ENCODE peak calls at places on chromosomes 6 and 20, in four cellular contexts. One of them, this sample, is unnamed.

GRCh38 chr20:63703471-63703975 is 4.3 kb downstream of the ARFRP1 start:
- DNase-seq in psoas muscle: peak; percentile 55
- DNase-seq in cardiac muscle cell: no peak
- DNase-seq in aorta: peak; percentile 44
- DNase-seq in this sample: no peak

GRCh38 chr6:138346302-138347195 is 31.2 kb upstream of the SMIM28 start:
- DNase-seq in psoas muscle: no peak
- DNase-seq in cardiac muscle cell: peak; percentile 51
- DNase-seq in aorta: no peak
- DNase-seq in this sample: no peak

GRCh38 chr6:71733970-71734899 is 152.1 kb upstream of the RIMS1 start:
- DNase-seq in psoas muscle: no peak
- DNase-seq in aorta: no peak
- DNase-seq in cardiac muscle cell: no peak
- DNase-seq in this sample: no peak

GRCh38 chr20:63576311-63576710 is 2.3 kb upstream of the HELZ2 start:
- DNase-seq in cardiac muscle cell: no peak
- DNase-seq in psoas muscle: no peak
- DNase-seq in aorta: no peak
- DNase-seq in this sample: no peak

GRCh38 chr6:28336284-28337024 is 506 bp upstream of the ZSCAN31 start:
- DNase-seq in aorta: no peak
- DNase-seq in cardiac muscle cell: peak; percentile 58
- DNase-seq in psoas muscle: no peak
- DNase-seq in this sample: no peak

GRCh38 chr6:158018851-158019361 is 37.2 kb downstream of the SYNJ2 start:
- DNase-seq in cardiac muscle cell: peak; percentile 63
- DNase-seq in aorta: no peak
- DNase-seq in psoas muscle: no peak
- DNase-seq in this sample: no peak

GRCh38 chr20:25220021-25220730 is 24.7 kb downstream of the ENTPD6 start:
- DNase-seq in aorta: no peak
- DNase-seq in psoas muscle: no peak
- DNase-seq in cardiac muscle cell: peak; percentile 13
- DNase-seq in this sample: no peak

GRCh38 chr6:161276605-161277155 is 2.8 kb upstream of the AGPAT4 start:
- DNase-seq in psoas muscle: no peak
- DNase-seq in aorta: no peak
- DNase-seq in cardiac muscle cell: no peak
- DNase-seq in this sample: no peak

GRCh38 chr6:134640229-134640628 is 309.7 kb downstream of the ALDH8A1 start:
- DNase-seq in psoas muscle: no peak
- DNase-seq in cardiac muscle cell: no peak
- DNase-seq in aorta: no peak
- DNase-seq in this sample: no peak

GRCh38 chr6:106134906-106135634 is 48.9 kb downstream of the PRDM1 start:
- DNase-seq in aorta: no peak
- DNase-seq in psoas muscle: peak; percentile 60
- DNase-seq in cardiac muscle cell: no peak
- DNase-seq in this sample: no peak

GRCh38 chr6:160355001-160355400 is 6.8 kb downstream of the SLC22A3 start:
- DNase-seq in cardiac muscle cell: peak; percentile 69
- DNase-seq in aorta: no peak
- DNase-seq in psoas muscle: no peak
- DNase-seq in this sample: no peak

GRCh38 chr6:26457407-26457795 is 354 bp upstream of the BTN2A1 start:
- DNase-seq in cardiac muscle cell: no peak
- DNase-seq in psoas muscle: peak; percentile 56
- DNase-seq in aorta: peak; percentile 58
- DNase-seq in this sample: peak; percentile 12

GRCh38 chr6:47414517-47415167 is 62.9 kb upstream of the CD2AP start:
- DNase-seq in cardiac muscle cell: peak; percentile 49
- DNase-seq in aorta: no peak
- DNase-seq in psoas muscle: no peak
- DNase-seq in this sample: no peak

GRCh38 chr6:84766118-84766683 is 1.8 kb upstream of the TBX18 start:
- DNase-seq in aorta: no peak
- DNase-seq in psoas muscle: peak; percentile 50
- DNase-seq in cardiac muscle cell: peak; percentile 76
- DNase-seq in this sample: no peak

GRCh38 chr6:84764332-84765049 is at the start of gene TBX18:
- DNase-seq in cardiac muscle cell: peak; percentile 100
- DNase-seq in psoas muscle: peak; percentile 93
- DNase-seq in aorta: peak; percentile 97
- DNase-seq in this sample: peak; percentile 8

GRCh38 chr6:56259163-56259562 is 11.8 kb upstream of the COL21A1 start:
- DNase-seq in cardiac muscle cell: peak; percentile 47
- DNase-seq in aorta: no peak
- DNase-seq in psoas muscle: no peak
- DNase-seq in this sample: no peak

GRCh38 chr20:49306903-49307336 is 29.1 kb upstream of the ZNFX1 start:
- DNase-seq in aorta: no peak
- DNase-seq in cardiac muscle cell: no peak
- DNase-seq in psoas muscle: no peak
- DNase-seq in this sample: no peak

GRCh38 chr20:61589055-61589385 is 337.0 kb downstream of the CDH4 start:
- DNase-seq in aorta: no peak
- DNase-seq in cardiac muscle cell: peak; percentile 62
- DNase-seq in psoas muscle: no peak
- DNase-seq in this sample: no peak

GRCh38 chr20:23880426-23880825 is 878 bp upstream of the CST5 start:
- DNase-seq in cardiac muscle cell: no peak
- DNase-seq in psoas muscle: no peak
- DNase-seq in aorta: no peak
- DNase-seq in this sample: no peak

GRCh38 chr20:45010399-45010828 is 44.1 kb downstream of the STK4 start:
- DNase-seq in psoas muscle: no peak
- DNase-seq in aorta: no peak
- DNase-seq in cardiac muscle cell: peak; percentile 43
- DNase-seq in this sample: no peak

GRCh38 chr20:32524871-32525501 is 60.1 kb downstream of the NOL4L start:
- DNase-seq in cardiac muscle cell: no peak
- DNase-seq in psoas muscle: peak; percentile 80
- DNase-seq in aorta: peak; percentile 92
- DNase-seq in this sample: peak; percentile 96

GRCh38 chr20:9177278-9177677 is 108.4 kb downstream of the PLCB4 start:
- DNase-seq in aorta: no peak
- DNase-seq in cardiac muscle cell: no peak
- DNase-seq in psoas muscle: no peak
- DNase-seq in this sample: no peak

GRCh38 chr6:73580247-73581149 is 59.7 kb upstream of the EEF1A1 start:
- DNase-seq in aorta: peak; percentile 92
- DNase-seq in psoas muscle: peak; percentile 86
- DNase-seq in cardiac muscle cell: peak; percentile 97
- DNase-seq in this sample: peak; percentile 55

GRCh38 chr6:72621243-72622093 is at the start of gene KCNQ5:
- DNase-seq in aorta: peak; percentile 46
- DNase-seq in psoas muscle: peak; percentile 70
- DNase-seq in cardiac muscle cell: peak; percentile 27
- DNase-seq in this sample: no peak

GRCh38 chr6:1502041-1502440 is 107.7 kb upstream of the FOXC1 start:
- DNase-seq in psoas muscle: no peak
- DNase-seq in aorta: no peak
- DNase-seq in cardiac muscle cell: peak; percentile 84
- DNase-seq in this sample: no peak

GRCh38 chr6:44699082-44699481 is 311.6 kb downstream of the CDC5L start:
- DNase-seq in aorta: no peak
- DNase-seq in psoas muscle: no peak
- DNase-seq in cardiac muscle cell: peak; percentile 53
- DNase-seq in this sample: no peak

GRCh38 chr6:108872001-108872974 is 24.1 kb downstream of the ARMC2 start:
- DNase-seq in cardiac muscle cell: no peak
- DNase-seq in aorta: no peak
- DNase-seq in psoas muscle: no peak
- DNase-seq in this sample: no peak

GRCh38 chr6:89818977-89819335 is 638 bp downstream of the MDN1 start:
- DNase-seq in cardiac muscle cell: peak; percentile 41
- DNase-seq in aorta: no peak
- DNase-seq in psoas muscle: no peak
- DNase-seq in this sample: no peak

GRCh38 chr6:13427838-13428527 is 59.4 kb downstream of the GFOD1 start:
- DNase-seq in cardiac muscle cell: no peak
- DNase-seq in aorta: peak; percentile 57
- DNase-seq in psoas muscle: no peak
- DNase-seq in this sample: no peak

GRCh38 chr6:88349511-88349910 is 183.4 kb upstream of the CNR1 start:
- DNase-seq in aorta: no peak
- DNase-seq in cardiac muscle cell: peak; percentile 42
- DNase-seq in psoas muscle: no peak
- DNase-seq in this sample: no peak

GRCh38 chr6:41698350-41698781 is 37.0 kb downstream of the TFEB start:
- DNase-seq in psoas muscle: no peak
- DNase-seq in aorta: no peak
- DNase-seq in cardiac muscle cell: peak; percentile 92
- DNase-seq in this sample: no peak

GRCh38 chr6:35093783-35094182 is 47.4 kb downstream of the TCP11 start:
- DNase-seq in aorta: no peak
- DNase-seq in cardiac muscle cell: no peak
- DNase-seq in psoas muscle: no peak
- DNase-seq in this sample: no peak

GRCh38 chr6:105263685-105264298 is 84.0 kb upstream of the POPDC3 start:
- DNase-seq in aorta: no peak
- DNase-seq in cardiac muscle cell: no peak
- DNase-seq in psoas muscle: no peak
- DNase-seq in this sample: no peak

GRCh38 chr6:52403627-52404026 is 16.5 kb upstream of the EFHC1 start:
- DNase-seq in aorta: no peak
- DNase-seq in psoas muscle: no peak
- DNase-seq in cardiac muscle cell: no peak
- DNase-seq in this sample: no peak

GRCh38 chr6:119241124-119241491 is 108.5 kb downstream of the MAN1A1 start:
- DNase-seq in aorta: no peak
- DNase-seq in cardiac muscle cell: peak; percentile 52
- DNase-seq in psoas muscle: no peak
- DNase-seq in this sample: no peak

GRCh38 chr20:25274891-25275812 is 27.3 kb downstream of the PYGB start:
- DNase-seq in aorta: peak; percentile 41
- DNase-seq in cardiac muscle cell: no peak
- DNase-seq in psoas muscle: peak; percentile 71
- DNase-seq in this sample: no peak

DNA sequence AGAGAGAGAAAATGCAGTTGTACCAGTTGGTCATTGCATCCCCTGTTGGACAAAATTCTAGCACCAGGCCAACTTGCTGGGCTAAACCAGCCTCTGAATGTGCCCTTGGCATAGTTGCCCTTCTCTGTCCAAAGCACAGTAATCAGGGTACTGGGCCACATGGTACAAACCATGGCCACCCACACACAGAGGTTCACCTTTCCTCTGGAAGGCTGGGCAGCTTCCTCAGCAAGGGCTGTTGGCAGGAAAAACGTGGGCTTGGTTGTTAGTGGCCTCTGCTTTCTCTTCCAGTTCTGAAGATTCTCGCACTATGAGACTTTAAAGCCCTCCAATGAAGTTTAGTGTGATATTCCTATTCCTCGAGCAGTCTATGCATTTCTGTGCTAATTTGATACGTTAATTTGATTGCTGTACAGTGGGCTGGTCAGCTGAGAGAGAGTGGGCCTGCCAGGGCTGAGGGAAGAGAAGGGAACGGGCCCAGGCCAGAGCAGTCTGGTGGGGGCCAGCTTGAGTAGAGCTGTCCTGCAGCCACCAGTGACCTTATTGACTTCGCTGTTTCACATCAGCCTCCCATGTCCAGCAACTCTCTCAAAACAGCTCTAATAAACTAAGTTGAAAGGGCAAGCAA is 592 bp downstream of the DDO start:
- DNase-seq in aorta: no peak
- DNase-seq in cardiac muscle cell: no peak
- DNase-seq in psoas muscle: no peak
- DNase-seq in this sample: no peak
- H3K27ac ChIP-seq in aorta: peak overlapping the region; percentile 75
- H3K27ac ChIP-seq in cardiac muscle cell: peak overlapping the region; percentile 90
- H3K27ac ChIP-seq in psoas muscle: peak overlapping the region; percentile 88
- H3K27ac ChIP-seq in this sample: peak overlapping the region; percentile 89

GRCh38 chr6:149423946-149424440 is 23.9 kb downstream of the SUMO4 start:
- DNase-seq in aorta: no peak
- DNase-seq in cardiac muscle cell: no peak
- DNase-seq in psoas muscle: no peak
- DNase-seq in this sample: no peak
- H3K27ac ChIP-seq in aorta: no peak overlapping the region
- H3K27ac ChIP-seq in cardiac muscle cell: no peak overlapping the region
- H3K27ac ChIP-seq in psoas muscle: no peak overlapping the region
- H3K27ac ChIP-seq in this sample: no peak overlapping the region

DNA sequence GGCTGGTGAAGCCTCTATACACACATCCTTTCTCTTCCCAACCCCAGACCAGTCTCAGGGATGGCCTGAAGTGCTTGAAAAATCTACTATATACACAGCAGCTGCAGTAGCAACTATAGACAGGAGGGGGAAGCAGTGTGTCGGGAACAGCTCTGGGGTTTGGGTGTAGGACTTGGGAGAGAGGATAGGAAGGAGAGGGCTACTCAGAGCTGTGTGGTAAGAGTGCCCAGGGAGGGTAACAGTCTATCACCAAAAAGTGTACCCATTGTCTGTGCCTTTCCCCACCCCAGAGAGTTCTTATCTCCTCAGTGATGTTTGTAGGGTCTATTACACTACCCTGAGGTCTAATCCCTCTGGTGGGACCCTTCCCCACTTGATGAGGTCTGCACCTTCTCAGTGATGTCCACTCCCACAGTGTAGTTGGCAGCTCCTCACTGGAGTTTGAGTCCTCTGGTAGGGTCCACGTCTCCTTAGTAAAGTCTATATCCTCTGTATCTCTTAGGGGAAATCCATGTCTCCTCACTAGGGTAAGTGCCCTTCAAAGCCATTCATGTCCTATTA is 1.5 kb upstream of the GGT7 start:
- DNase-seq in psoas muscle: peak; percentile 82
- DNase-seq in cardiac muscle cell: peak; percentile 93
- DNase-seq in aorta: peak; percentile 84
- DNase-seq in this sample: peak; percentile 67
- H3K27ac ChIP-seq in psoas muscle: peak overlapping the region; percentile 96
- H3K27ac ChIP-seq in cardiac muscle cell: peak overlapping the region; percentile 40
- H3K27ac ChIP-seq in aorta: no peak overlapping the region
- H3K27ac ChIP-seq in this sample: peak overlapping the region; percentile 69

GRCh38 chr6:43639984-43640800 is 4.6 kb downstream of the MAD2L1BP start:
- DNase-seq in psoas muscle: no peak
- DNase-seq in aorta: no peak
- DNase-seq in cardiac muscle cell: no peak
- DNase-seq in this sample: no peak
- H3K27ac ChIP-seq in psoas muscle: no peak overlapping the region
- H3K27ac ChIP-seq in aorta: no peak overlapping the region
- H3K27ac ChIP-seq in cardiac muscle cell: no peak overlapping the region
- H3K27ac ChIP-seq in this sample: peak overlapping the region; percentile 26